ENCODE peak calls at places on chromosomes 5 and 9, in six cellular contexts. C is GM04504, L is fibroblast of mammary gland, F is foreskin melanocyte, J is A172, K is WTC11. T is an unnamed sample.
A peak's percentile ranks its signal among the peaks of the same experiment; 100 is the strongest.

GRCh38 chr5:103785569-103785968 is 223.0 kb upstream of the NUDT12 start:
- DNase-seq in C (no peak), L (peak; percentile 1), F (no peak), J (no peak), K (no peak), T (no peak)

GRCh38 chr9:93258818-93259489 is 75.0 kb downstream of the WNK2 start:
- DNase-seq in C (no peak), L (no peak), F (no peak), J (no peak), K (peak; percentile 10), T (no peak)

GRCh38 chr9:16119861-16120641 is 567.2 kb downstream of the CCDC171 start:
- DNase-seq in C (no peak), L (peak; percentile 30), F (no peak), J (peak; percentile 91), K (no peak), T (no peak)

GRCh38 chr9:89793551-89793950 is 188.7 kb downstream of the GADD45G start:
- DNase-seq in C (no peak), L (no peak), F (no peak), J (no peak), K (no peak), T (no peak)

GRCh38 chr5:94523018-94523417 is 95.4 kb downstream of the KIAA0825 start:
- DNase-seq in C (no peak), L (no peak), F (no peak), J (no peak), K (no peak), T (no peak)

GRCh38 chr5:32664523-32664922 is 46.6 kb upstream of the NPR3 start:
- DNase-seq in C (no peak), L (no peak), F (no peak), J (no peak), K (no peak), T (no peak)

GRCh38 chr5:138661991-138662434 is 86.8 kb upstream of the HSPA9 start:
- DNase-seq in C (no peak), L (no peak), F (peak; percentile 58), J (no peak), K (no peak), T (no peak)

GRCh38 chr5:61055434-61056006 is 106.7 kb downstream of the SMIM15 start:
- DNase-seq in C (peak; percentile 22), L (peak; percentile 70), F (no peak), J (peak; percentile 57), K (no peak), T (no peak)

GRCh38 chr9:128098017-128098935 is 29.3 kb downstream of the PTGES2 start:
- DNase-seq in C (peak; percentile 95), L (peak; percentile 97), F (peak; percentile 93), J (peak; percentile 99), K (peak; percentile 93), T (peak; percentile 45)

GRCh38 chr5:159450417-159450816 is 120.1 kb upstream of the IL12B start:
- DNase-seq in C (no peak), L (no peak), F (no peak), J (no peak), K (no peak), T (no peak)

GRCh38 chr5:76331139-76331538 is 71.9 kb upstream of the IQGAP2 start:
- DNase-seq in C (no peak), L (no peak), F (no peak), J (no peak), K (no peak), T (peak; percentile 9)

GRCh38 chr5:80874162-80874561 is 86.0 kb upstream of the RASGRF2 start:
- DNase-seq in C (no peak), L (no peak), F (no peak), J (no peak), K (no peak), T (no peak)

GRCh38 chr5:14156611-14157493 is 13.7 kb downstream of the TRIO start:
- DNase-seq in C (peak; percentile 91), L (peak; percentile 99), F (peak; percentile 76), J (peak; percentile 98), K (no peak), T (no peak)

GRCh38 chr5:131613423-131613822 is 21.6 kb downstream of the RAPGEF6 start:
- DNase-seq in C (no peak), L (no peak), F (no peak), J (no peak), K (no peak), T (no peak)

GRCh38 chr5:94621763-94622162 is 3.3 kb downstream of the SLF1 start:
- DNase-seq in C (no peak), L (no peak), F (no peak), J (no peak), K (no peak), T (no peak)

GRCh38 chr5:179606071-179606909 is 17.2 kb downstream of the HNRNPH1 start:
- DNase-seq in C (no peak), L (no peak), F (no peak), J (no peak), K (no peak), T (no peak)

GRCh38 chr5:180594311-180595045 is 3.2 kb upstream of the SCGB3A1 start:
- DNase-seq in C (no peak), L (no peak), F (no peak), J (no peak), K (no peak), T (no peak)

GRCh38 chr9:97714435-97714834 is 17.3 kb upstream of the XPA start:
- DNase-seq in C (peak; percentile 36), L (peak; percentile 28), F (no peak), J (peak; percentile 94), K (no peak), T (no peak)

GRCh38 chr5:107487056-107487461 is 183.7 kb downstream of the EFNA5 start:
- DNase-seq in C (no peak), L (peak; percentile 74), F (peak; percentile 11), J (no peak), K (no peak), T (no peak)

GRCh38 chr5:103808464-103809106 is 246.0 kb upstream of the NUDT12 start:
- DNase-seq in C (peak; percentile 35), L (peak; percentile 45), F (peak; percentile 14), J (peak; percentile 92), K (peak; percentile 28), T (no peak)

GRCh38 chr9:128409998-128410397 is 10.7 kb upstream of the CERCAM start:
- DNase-seq in C (no peak), L (peak; percentile 51), F (no peak), J (peak; percentile 42), K (peak; percentile 50), T (no peak)